ENCODE peak calls at places on chromosomes 12 and 14, in seven cellular contexts. Z is OCI-LY7, W is neural crest cell, B is omental fat pad, I is spleen, A is HL-60, C is pancreas. J is an unnamed sample.

GRCh38 chr12:104357431-104357952 is 54.0 kb downstream of the EID3 start:
- DNase-seq in Z (no peak), W (no peak), B (no peak), I (no peak), A (no peak), C (no peak), J (no peak)

GRCh38 chr14:105455086-105455640 is 19.5 kb upstream of the CRIP2 start:
- DNase-seq in Z (no peak), W (no peak), B (no peak), I (no peak), A (no peak), C (peak), J (no peak)

GRCh38 chr14:92280554-92281262 is 42.3 kb upstream of the SLC24A4 start:
- DNase-seq in Z (no peak), W (no peak), B (no peak), I (no peak), A (no peak), C (no peak), J (peak)

GRCh38 chr14:30645600-30645999 is 23.5 kb downstream of the SCFD1 start:
- DNase-seq in Z (no peak), W (no peak), B (no peak), I (no peak), A (no peak), C (no peak), J (no peak)

GRCh38 chr12:58291106-58291505 is 349.7 kb downstream of the ATP23 start:
- DNase-seq in Z (no peak), W (no peak), B (no peak), I (no peak), A (no peak), C (no peak), J (no peak)

GRCh38 chr12:44750468-44750867 is 125.6 kb downstream of the NELL2 start:
- DNase-seq in Z (no peak), W (no peak), B (no peak), I (no peak), A (no peak), C (peak), J (no peak)

GRCh38 chr14:95862243-95862642 is 14.4 kb upstream of the TUNAR start:
- DNase-seq in Z (no peak), W (no peak), B (no peak), I (no peak), A (no peak), C (no peak), J (no peak)

GRCh38 chr12:11307143-11307542 is 3.1 kb downstream of the PRB4 start:
- DNase-seq in Z (no peak), W (no peak), B (no peak), I (no peak), A (no peak), C (no peak), J (no peak)

GRCh38 chr12:116773276-116773731 is 35.2 kb downstream of the RNFT2 start:
- DNase-seq in Z (peak), W (no peak), B (no peak), I (peak), A (no peak), C (no peak), J (no peak)

GRCh38 chr12:62435337-62436163 is 31.1 kb upstream of the MON2 start:
- DNase-seq in Z (peak), W (peak), B (no peak), I (peak), A (peak), C (peak), J (peak)

GRCh38 chr12:58858030-58858429 is 62.3 kb downstream of the LRIG3 start:
- DNase-seq in Z (no peak), W (no peak), B (no peak), I (no peak), A (no peak), C (no peak), J (no peak)

GRCh38 chr14:105091335-105092123 is 26.3 kb upstream of the GPR132 start:
- DNase-seq in Z (no peak), W (no peak), B (no peak), I (peak), A (no peak), C (peak), J (no peak)

GRCh38 chr14:104444159-104445030 is 135.2 kb upstream of the C14orf180 start:
- DNase-seq in Z (no peak), W (no peak), B (peak), I (no peak), A (no peak), C (no peak), J (no peak)

GRCh38 chr12:113886721-113887120 is 79.4 kb downstream of the RBM19 start:
- DNase-seq in Z (no peak), W (no peak), B (no peak), I (no peak), A (no peak), C (no peak), J (no peak)

GRCh38 chr12:113889076-113889475 is 77.0 kb downstream of the RBM19 start:
- DNase-seq in Z (no peak), W (no peak), B (no peak), I (no peak), A (no peak), C (no peak), J (no peak)

GRCh38 chr12:113889806-113890581 is 76.1 kb downstream of the RBM19 start:
- DNase-seq in Z (no peak), W (no peak), B (no peak), I (no peak), A (no peak), C (no peak), J (no peak)

GRCh38 chr12:113888435-113888834 is 77.7 kb downstream of the RBM19 start:
- DNase-seq in Z (no peak), W (no peak), B (no peak), I (no peak), A (no peak), C (no peak), J (no peak)

GRCh38 chr12:113887906-113888305 is 78.2 kb downstream of the RBM19 start:
- DNase-seq in Z (no peak), W (no peak), B (no peak), I (no peak), A (no peak), C (no peak), J (no peak)
- TF ChIP-seq CTCF in Z (no peak), W (no peak), B (no peak), I (no peak), A (no peak), C (no peak), J (no peak)

GRCh38 chr14:23727566-23728335 is 91.6 kb downstream of the DHRS2 start:
- DNase-seq in Z (peak), W (no peak), B (no peak), I (no peak), A (peak), C (no peak), J (no peak)
- TF ChIP-seq CTCF in Z (peak), W (peak), B (no peak), I (peak), A (no peak), C (peak), J (peak)

GRCh38 chr14:64835431-64835830 is 44.3 kb downstream of the SPTB start:
- DNase-seq in Z (no peak), W (no peak), B (no peak), I (no peak), A (no peak), C (no peak), J (no peak)
- TF ChIP-seq CTCF in Z (no peak), W (no peak), B (no peak), I (no peak), A (no peak), C (no peak), J (no peak)

GRCh38 chr14:56715938-56716337 is 94.3 kb downstream of the OTX2 start:
- DNase-seq in Z (no peak), W (no peak), B (no peak), I (no peak), A (no peak), C (no peak), J (no peak)
- TF ChIP-seq CTCF in Z (no peak), W (no peak), B (no peak), I (no peak), A (no peak), C (no peak), J (no peak)

DNA sequence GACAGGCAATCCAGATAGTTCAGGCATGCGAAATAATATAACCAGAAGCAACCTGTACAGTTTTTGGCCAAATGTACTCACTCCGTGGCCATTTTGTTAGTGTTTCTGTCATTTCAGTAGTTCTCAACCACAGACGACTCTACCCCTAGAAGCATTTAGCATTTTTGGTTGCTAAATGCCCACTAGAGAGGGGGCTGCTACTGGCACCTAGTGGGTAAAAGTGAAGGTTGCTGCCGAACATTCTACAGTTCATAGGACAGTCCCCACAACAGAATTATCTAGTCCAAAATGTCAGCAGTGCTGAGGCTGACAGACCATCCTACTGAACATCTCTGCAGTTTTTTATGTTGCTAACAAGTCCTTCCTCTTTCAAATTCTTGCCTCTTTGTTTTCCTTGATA is 107.4 kb downstream of the TSHR start:
- DNase-seq in Z (peak), W (no peak), B (no peak), I (no peak), A (peak), C (no peak), J (peak)
- TF ChIP-seq CTCF in Z (peak), W (peak), B (no peak), I (peak), A (no peak), C (no peak), J (peak)

GRCh38 chr12:109347579-109347978 is at the start of gene MYO1H:
- DNase-seq in Z (no peak), W (no peak), B (no peak), I (no peak), A (no peak), C (no peak), J (no peak)

GRCh38 chr12:109345428-109345827 is 2.3 kb upstream of the MYO1H start:
- DNase-seq in Z (no peak), W (no peak), B (no peak), I (no peak), A (no peak), C (no peak), J (no peak)

GRCh38 chr12:109346920-109347319 is 780 bp upstream of the MYO1H start:
- DNase-seq in Z (peak), W (no peak), B (no peak), I (no peak), A (no peak), C (no peak), J (peak)
- TF ChIP-seq CTCF in Z (peak), W (no peak), B (no peak), I (no peak), A (no peak), C (no peak), J (peak)

DNA sequence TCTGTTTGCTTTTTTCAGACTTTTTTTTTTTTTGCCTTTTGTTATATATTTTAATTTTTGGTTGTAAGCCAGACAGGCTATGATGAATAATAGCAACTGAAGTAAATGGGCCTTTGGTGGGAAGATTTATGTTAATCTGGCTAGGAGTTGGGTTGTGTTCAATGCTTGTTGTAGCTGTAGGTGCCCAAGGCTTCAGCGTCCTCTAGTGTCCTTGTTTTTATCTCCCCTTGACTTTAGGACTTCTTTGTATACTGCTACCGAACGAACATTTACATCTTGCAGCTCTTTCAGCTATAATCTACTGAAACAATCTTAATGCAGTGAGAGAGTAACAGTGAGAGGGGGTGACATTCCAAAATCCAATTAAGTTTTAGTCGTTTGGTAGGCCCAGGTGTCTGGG is 848.4 kb upstream of the FBXO33 start:
- DNase-seq in Z (peak), W (no peak), B (no peak), I (no peak), A (no peak), C (no peak), J (no peak)
- TF ChIP-seq CTCF in Z (peak), W (no peak), B (no peak), I (no peak), A (no peak), C (no peak), J (no peak)

GRCh38 chr12:39144613-39145061 is 239.2 kb upstream of the CPNE8 start:
- DNase-seq in Z (no peak), W (no peak), B (no peak), I (no peak), A (no peak), C (peak), J (no peak)

GRCh38 chr12:39145175-39145999 is 240.0 kb upstream of the CPNE8 start:
- DNase-seq in Z (no peak), W (peak), B (no peak), I (peak), A (no peak), C (peak), J (peak)
- TF ChIP-seq CTCF in Z (peak), W (peak), B (no peak), I (peak), A (no peak), C (peak), J (peak)

DNA sequence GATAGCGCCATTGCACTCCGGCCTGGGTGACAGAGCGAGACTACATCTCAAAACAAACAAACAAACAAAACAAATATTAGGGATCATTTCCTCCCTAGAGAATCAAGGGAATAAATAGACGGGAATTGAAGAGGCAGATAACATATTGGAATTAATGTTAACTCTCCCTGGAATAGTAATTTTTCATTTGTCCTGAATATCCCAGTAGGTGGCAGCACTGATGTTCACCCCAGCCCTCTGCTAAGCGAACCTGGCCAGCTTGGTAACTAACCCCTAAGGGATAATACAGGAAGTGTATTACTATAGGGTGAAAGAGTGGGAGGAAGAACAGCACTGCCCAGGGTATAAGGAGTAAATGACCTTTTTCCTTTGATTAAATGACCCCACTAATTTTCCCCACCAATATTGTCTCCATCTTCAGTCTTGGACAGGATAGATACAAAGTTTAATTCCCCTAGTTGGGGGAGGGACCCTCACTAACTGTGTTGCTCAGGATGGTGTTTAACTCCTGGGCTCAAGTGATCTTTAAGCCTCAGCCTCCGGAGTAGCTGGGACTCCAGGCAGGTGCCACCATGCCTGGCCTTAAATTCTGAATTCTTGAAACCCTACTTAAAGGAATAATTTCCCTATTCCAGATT is 40.5 kb downstream of the SLC2A14 start:
- DNase-seq in Z (peak), W (peak), B (no peak), I (no peak), A (peak), C (no peak), J (peak)
- TF ChIP-seq CTCF in Z (peak), W (peak), B (no peak), I (peak), A (peak), C (no peak), J (peak)